ENCODE peak calls at places on chromosomes 3 and 15, in nine cellular contexts. J is breast epithelium, Q is GM12892, N is H1, Z is stomach, Y is transverse colon, S is HCT116, G is esophagus muscularis mucosa, E is spleen. X is an unnamed sample.

GRCh38 chr3:9091811-9092210 is 128.5 kb upstream of the RAD18 start:
- DNase-seq in S (no peak), N (no peak), Z (no peak), J (no peak), G (no peak), Y (no peak), E (no peak), Q (no peak), X (no peak)

GRCh38 chr3:150738688-150739087 is 24.3 kb downstream of the SIAH2 start:
- DNase-seq in S (no peak), Q (no peak), Y (no peak), G (no peak), Z (no peak), J (no peak), E (no peak), N (no peak), X (no peak)

GRCh38 chr3:161409069-161409468 is 37.8 kb upstream of the SPTSSB start:
- DNase-seq in Z (no peak), Y (no peak), E (no peak), J (no peak), Q (no peak), S (peak; percentile 49), G (no peak), N (no peak), X (no peak)

GRCh38 chr3:171417813-171418212 is 42.4 kb downstream of the TNIK start:
- DNase-seq in E (no peak), Q (no peak), N (no peak), S (no peak), Y (peak; percentile 28), Z (no peak), G (no peak), J (no peak), X (no peak)

GRCh38 chr3:107106316-107106715 is 270.9 kb upstream of the CCDC54 start:
- DNase-seq in Y (no peak), E (no peak), J (no peak), S (peak; percentile 18), Z (no peak), G (no peak), N (no peak), Q (no peak), X (no peak)

GRCh38 chr3:160027541-160028195 is 39.0 kb downstream of the IL12A start:
- DNase-seq in S (no peak), Z (no peak), Y (no peak), J (no peak), N (no peak), E (no peak), Q (no peak), G (no peak), X (no peak)

GRCh38 chr3:132399054-132399929 is 18.0 kb upstream of the DNAJC13 start:
- DNase-seq in S (peak; percentile 48), Z (no peak), Y (no peak), E (no peak), Q (no peak), N (no peak), J (no peak), G (no peak), X (peak; percentile 18)

GRCh38 chr15:48940508-48940907 is 23.2 kb downstream of the SHC4 start:
- DNase-seq in Z (no peak), S (no peak), E (no peak), J (no peak), Y (no peak), G (no peak), Q (no peak), N (no peak), X (no peak)

GRCh38 chr3:149367021-149367840 is 10.2 kb downstream of the TM4SF1 start:
- DNase-seq in G (no peak), J (no peak), E (no peak), Q (no peak), N (no peak), S (peak; percentile 95), Z (no peak), Y (peak; percentile 55), X (no peak)

GRCh38 chr3:16290007-16290826 is 25.2 kb downstream of the OXNAD1 start:
- DNase-seq in Z (peak; percentile 33), N (no peak), G (no peak), S (peak; percentile 24), J (no peak), Y (peak; percentile 46), Q (no peak), E (no peak), X (no peak)

GRCh38 chr15:58701376-58701775 is 48.1 kb downstream of the ADAM10 start:
- DNase-seq in Z (no peak), G (no peak), E (no peak), Q (no peak), Y (no peak), J (no peak), N (no peak), S (no peak), X (no peak)

GRCh38 chr3:85939026-85939616 is 980.3 kb downstream of the CADM2 start:
- DNase-seq in Q (no peak), G (no peak), J (no peak), Z (no peak), N (no peak), Y (no peak), S (no peak), E (no peak), X (no peak)

GRCh38 chr3:49199900-49200281 is 28.5 kb downstream of the KLHDC8B start:
- DNase-seq in G (no peak), Y (no peak), S (no peak), Q (no peak), J (no peak), Z (no peak), E (peak; percentile 38), N (no peak), X (no peak)

GRCh38 chr3:191961529-191961928 is 500.6 kb downstream of the PYDC2 start:
- DNase-seq in E (no peak), S (no peak), Q (no peak), Z (no peak), G (no peak), Y (no peak), N (no peak), J (no peak), X (no peak)

GRCh38 chr15:56411122-56411749 is 46.0 kb downstream of the TEX9 start:
- DNase-seq in G (no peak), N (no peak), Y (no peak), J (no peak), Z (no peak), S (no peak), E (no peak), Q (no peak), X (no peak)

GRCh38 chr3:179801263-179801662 is 148.4 kb downstream of the USP13 start:
- DNase-seq in S (no peak), N (no peak), J (no peak), Z (no peak), G (no peak), E (no peak), Y (no peak), Q (no peak), X (no peak)

DNA sequence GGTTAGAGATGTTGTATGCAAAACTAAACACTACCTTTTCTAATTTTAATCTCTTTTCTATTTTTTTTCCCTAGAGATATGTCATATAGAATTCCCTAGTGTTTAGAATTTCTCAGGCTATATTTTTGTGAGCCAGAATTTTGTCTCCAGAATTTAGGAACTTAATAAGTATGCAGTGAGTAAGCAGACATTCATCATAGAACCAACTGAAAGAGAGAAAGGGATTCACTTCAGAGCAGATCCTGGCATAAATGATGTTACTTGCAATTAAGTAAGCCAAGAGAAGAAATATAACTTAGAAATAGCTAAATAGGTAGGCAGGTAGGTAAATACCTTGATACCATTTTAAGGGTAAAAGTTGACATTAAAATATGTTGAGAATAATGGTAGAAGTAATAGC is 288.9 kb downstream of the ZNF385D start:
- DNase-seq in E (no peak), Q (no peak), J (no peak), S (no peak), Z (no peak), N (no peak), G (no peak), Y (no peak), X (no peak)
- TF ChIP-seq POLR2AphosphoS5 in E (no peak), Q (no peak), J (no peak), S (no peak), Z (no peak), N (no peak), G (no peak), Y (no peak), X (no peak)

GRCh38 chr15:31358957-31359721 is 32.5 kb downstream of the KLF13 start:
- DNase-seq in G (no peak), J (no peak), Z (no peak), Q (no peak), Y (no peak), S (no peak), N (no peak), E (no peak), X (no peak)

GRCh38 chr15:31360158-31360561 is 33.5 kb downstream of the KLF13 start:
- DNase-seq in Y (no peak), Q (no peak), Z (no peak), G (no peak), J (no peak), E (no peak), N (no peak), S (no peak), X (no peak)

GRCh38 chr15:31358163-31358562 is 31.5 kb downstream of the KLF13 start:
- DNase-seq in N (no peak), Z (no peak), Y (no peak), J (no peak), Q (no peak), S (no peak), E (no peak), G (no peak), X (no peak)

GRCh38 chr15:31360843-31361763 is 34.5 kb downstream of the KLF13 start:
- DNase-seq in Y (peak; percentile 81), N (no peak), J (no peak), E (peak; percentile 97), Q (peak; percentile 75), S (no peak), Z (peak; percentile 61), G (no peak), X (peak; percentile 72)

DNA sequence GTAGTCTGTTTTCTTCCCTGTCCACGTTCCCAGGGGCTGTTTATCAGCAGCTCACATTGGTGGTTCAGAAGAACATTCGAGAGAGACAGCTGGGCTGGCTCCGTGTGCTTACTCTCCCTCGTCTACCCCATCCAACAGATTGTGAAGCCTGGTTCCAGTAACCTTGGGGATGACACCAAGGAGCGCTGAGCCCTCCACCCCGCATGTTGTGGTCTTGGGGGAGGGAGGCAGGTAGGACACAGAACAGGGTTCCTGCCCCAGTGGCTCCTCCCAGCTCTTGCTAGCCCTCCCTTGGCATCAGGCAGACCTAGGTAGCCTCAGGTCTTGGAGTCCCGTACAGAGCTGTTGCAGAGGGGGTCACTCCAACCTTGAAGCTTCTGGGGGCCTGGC is 33.1 kb downstream of the KLF13 start:
- DNase-seq in G (no peak), E (no peak), N (no peak), Z (no peak), S (no peak), J (no peak), Q (no peak), Y (peak; percentile 54), X (no peak)
- TF ChIP-seq POLR2A in G (no peak), E (no peak), N (no peak), Z (no peak), S (no peak), J (no peak), Q (no peak), Y (peak; percentile 49), X (no peak)

GRCh38 chr3:88151358-88151757 is 1.6 kb downstream of the C3orf38 start:
- DNase-seq in S (no peak), Y (no peak), G (no peak), Q (no peak), E (no peak), J (no peak), N (no peak), Z (no peak), X (no peak)
- TF ChIP-seq POLR2AphosphoS5 in S (no peak), Y (no peak), G (no peak), Q (no peak), E (no peak), J (no peak), N (no peak), Z (no peak), X (no peak)

GRCh38 chr15:67189326-67190051 is 65.0 kb downstream of the AAGAB start:
- DNase-seq in S (no peak), J (no peak), E (peak; percentile 63), G (peak; percentile 95), N (no peak), Q (no peak), Y (no peak), Z (peak; percentile 66), X (no peak)
- TF ChIP-seq POLR2A in S (no peak), J (no peak), E (no peak), G (no peak), N (no peak), Q (no peak), Y (no peak), Z (no peak), X (no peak)